ENCODE peak calls at places on chromosomes 16 and 17, in nine cellular contexts. S is chondrocyte; W is AG10803; V is sciatic nerve; D is esophagus squamous epithelium; Q is aorta; U is left cardiac atrium; L is NCI-H1694; O is stimulated activated CD4-positive, alpha-beta T cell treated with anti-CD3 and anti-CD28 coated beads, Interleukin-1b, Interleukin-23, amount 100 ng/mL, for 1 hour. H is an unnamed sample.
A peak's percentile ranks its signal among the peaks of the same experiment; 100 is the strongest.

GRCh38 chr17:44987194-44987882 is 19.2 kb upstream of the C1QL1 start:
- DNase-seq in V (no peak), W (no peak), S (no peak), U (no peak), Q (no peak), O (no peak), L (no peak), D (no peak), H (no peak)

GRCh38 chr17:10799407-10799806 is 4.5 kb downstream of the TMEM238L start:
- DNase-seq in D (no peak), Q (no peak), S (no peak), V (no peak), W (no peak), U (no peak), O (no peak), L (no peak), H (no peak)

GRCh38 chr17:42347198-42347597 is 41.0 kb downstream of the STAT3 start:
- DNase-seq in W (peak; percentile 88), Q (no peak), D (no peak), U (peak; percentile 48), S (no peak), V (no peak), O (no peak), L (no peak), H (peak; percentile 59)

GRCh38 chr16:4314532-4315184 is 1.2 kb upstream of the GLIS2 start:
- DNase-seq in U (peak; percentile 46), L (no peak), Q (no peak), D (no peak), O (no peak), W (peak; percentile 56), V (no peak), S (peak; percentile 91), H (no peak)

GRCh38 chr17:60106377-60107059 is 27.8 kb upstream of the HEATR6 start:
- DNase-seq in L (no peak), U (no peak), S (no peak), O (no peak), W (peak; percentile 66), Q (no peak), D (no peak), V (no peak), H (peak; percentile 71)

GRCh38 chr16:87945351-87946042 is 5.7 kb upstream of the BANP start:
- DNase-seq in W (peak; percentile 40), O (no peak), U (peak; percentile 85), L (no peak), Q (peak; percentile 89), S (peak; percentile 59), D (no peak), V (peak; percentile 86), H (no peak)

GRCh38 chr16:11211061-11211976 is 44.7 kb downstream of the SOCS1 start:
- DNase-seq in D (no peak), L (no peak), U (no peak), V (no peak), W (no peak), Q (no peak), S (no peak), O (no peak), H (no peak)

GRCh38 chr16:2296662-2297505 is 29.0 kb upstream of the RNPS1 start:
- DNase-seq in V (peak; percentile 60), Q (no peak), O (no peak), U (no peak), D (no peak), S (no peak), W (peak; percentile 24), L (no peak), H (peak; percentile 41)

GRCh38 chr17:798246-798645 is 16.1 kb downstream of the MRM3 start:
- DNase-seq in Q (peak; percentile 48), V (no peak), S (no peak), W (no peak), L (peak; percentile 16), D (no peak), U (no peak), O (no peak), H (no peak)

GRCh38 chr16:12898556-12898955 is 2.8 kb upstream of the SHISA9 start:
- DNase-seq in Q (no peak), D (no peak), U (no peak), V (no peak), O (no peak), L (no peak), W (no peak), S (no peak), H (no peak)

GRCh38 chr16:50298591-50299507 is 32.5 kb downstream of the ADCY7 start:
- DNase-seq in O (no peak), L (no peak), Q (peak; percentile 66), W (no peak), V (peak; percentile 54), U (no peak), S (peak; percentile 86), D (no peak), H (no peak)

GRCh38 chr16:22189473-22190168 is 16.5 kb upstream of the EEF2K start:
- DNase-seq in Q (peak; percentile 80), O (peak; percentile 71), L (no peak), V (peak; percentile 85), D (peak; percentile 51), S (no peak), W (peak; percentile 56), U (peak; percentile 70), H (no peak)

GRCh38 chr17:45319239-45319703 is 2.5 kb upstream of the MAP3K14 start:
- DNase-seq in Q (no peak), D (no peak), W (no peak), U (no peak), O (no peak), L (no peak), V (no peak), S (no peak), H (no peak)

GRCh38 chr17:42277342-42277712 is 1.1 kb upstream of the STAT5B start:
- DNase-seq in L (no peak), W (no peak), S (no peak), V (no peak), U (no peak), D (no peak), O (no peak), Q (no peak), H (no peak)

GRCh38 chr16:4266372-4266771 is 6.5 kb downstream of the TFAP4 start:
- DNase-seq in S (no peak), O (no peak), W (no peak), D (no peak), U (no peak), L (no peak), V (no peak), Q (no peak), H (peak; percentile 40)

GRCh38 chr17:49230636-49231562 is at the start of gene PHOSPHO1:
- DNase-seq in Q (peak; percentile 94), U (peak; percentile 91), S (no peak), D (no peak), W (peak; percentile 68), L (peak; percentile 45), O (peak; percentile 73), V (peak; percentile 87), H (peak; percentile 97)

GRCh38 chr16:77775911-77776909 is 12.2 kb upstream of the VAT1L start:
- DNase-seq in D (no peak), S (no peak), O (no peak), L (no peak), W (no peak), V (no peak), U (no peak), Q (no peak), H (no peak)

GRCh38 chr16:57264381-57264780 is 19.3 kb downstream of the ARL2BP start:
- DNase-seq in D (no peak), L (no peak), V (peak; percentile 30), U (peak; percentile 8), Q (peak; percentile 25), O (no peak), W (no peak), S (peak; percentile 29), H (no peak)

H was measured in hepatic stellate cell.